ENCODE peak calls at places on chromosomes 3 and 15, in nine cellular contexts. H is A549, P is transverse colon, E is HepG2, C is ovary, S is H1, A is tibial nerve, V is GM12878, K is SK-N-SH. J is an unnamed sample.

GRCh38 chr15:88061452-88061851 is 195.1 kb downstream of the NTRK3 start:
- DNase-seq in H (no peak), P (no peak), E (no peak), C (no peak), S (no peak), A (no peak), V (no peak), K (no peak), J (no peak)

GRCh38 chr15:65986416-65986815 is 117.1 kb downstream of the RAB11A start:
- DNase-seq in H (no peak), P (no peak), E (no peak), C (no peak), S (no peak), A (no peak), V (no peak), K (no peak), J (no peak)

GRCh38 chr3:54366007-54366406 is 243.7 kb downstream of the CACNA2D3 start:
- DNase-seq in H (no peak), P (no peak), E (no peak), C (no peak), S (no peak), A (no peak), V (no peak), K (no peak), J (no peak)

GRCh38 chr3:141913150-141913811 is 36.8 kb downstream of the ATP1B3 start:
- DNase-seq in H (peak; percentile 77), P (peak; percentile 39), E (peak; percentile 62), C (no peak), S (no peak), A (no peak), V (peak; percentile 19), K (peak; percentile 58), J (no peak)

GRCh38 chr15:37984368-37984767 is 49.9 kb downstream of the TMCO5A start:
- DNase-seq in H (no peak), P (no peak), E (no peak), C (no peak), S (no peak), A (no peak), V (no peak), K (no peak), J (no peak)

GRCh38 chr3:68893600-68894239 is 38.6 kb downstream of the TAFA4 start:
- DNase-seq in H (peak; percentile 27), P (no peak), E (peak; percentile 18), C (no peak), S (no peak), A (no peak), V (no peak), K (peak; percentile 10), J (no peak)

GRCh38 chr3:66472313-66473134 is 28.3 kb downstream of the LRIG1 start:
- DNase-seq in H (peak; percentile 31), P (peak; percentile 54), E (no peak), C (no peak), S (no peak), A (no peak), V (peak; percentile 72), K (no peak), J (no peak)

GRCh38 chr3:119322021-119322522 is 27.9 kb downstream of the ARHGAP31 start:
- DNase-seq in H (no peak), P (no peak), E (no peak), C (no peak), S (no peak), A (no peak), V (no peak), K (no peak), J (no peak)

DNA sequence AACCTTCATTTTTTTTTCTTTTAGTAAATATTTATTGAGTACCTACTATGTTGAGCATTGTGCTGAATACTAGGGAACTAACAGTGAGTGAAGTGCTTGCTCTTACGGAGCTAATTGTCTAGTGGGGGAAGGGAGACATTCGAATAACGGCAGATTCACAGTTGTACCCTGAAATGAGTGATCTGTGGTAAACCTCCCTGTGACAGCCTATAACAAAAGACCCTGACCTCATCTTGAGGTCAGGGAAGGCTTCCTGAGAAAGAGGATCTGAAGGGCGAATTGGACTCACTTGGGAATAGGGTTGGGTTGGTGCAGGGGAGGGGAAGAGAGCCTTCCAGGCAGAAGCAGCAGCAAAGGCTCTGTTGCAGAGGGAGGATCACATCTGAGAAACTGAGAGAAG is 13.2 kb downstream of the HPS3 start:
- DNase-seq in H (no peak), P (no peak), E (no peak), C (no peak), S (no peak), A (no peak), V (no peak), K (no peak), J (no peak)
- TF ChIP-seq EP300 in H (no peak), P (no peak), E (no peak), C (no peak), S (no peak), A (no peak), V (no peak), K (no peak), J (no peak)

DNA sequence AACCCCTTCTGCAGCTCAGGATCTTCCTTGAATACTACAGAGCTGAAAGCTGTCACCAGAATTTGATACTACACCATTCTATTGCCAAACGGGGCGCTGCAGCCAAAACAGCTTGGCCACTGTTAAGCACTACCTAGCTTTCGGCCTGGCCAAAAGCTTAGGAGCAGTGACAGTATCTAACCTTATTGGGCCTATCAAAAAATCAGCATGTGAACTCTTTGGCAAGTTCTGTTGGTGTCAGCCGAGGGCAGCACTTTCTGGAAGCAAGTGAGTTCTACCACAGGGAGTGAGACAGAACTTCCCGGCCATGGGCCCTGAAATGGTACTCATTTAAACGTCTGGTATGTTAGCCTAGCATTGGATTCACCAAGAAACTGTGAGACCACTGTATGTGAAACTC is 16.1 kb upstream of the GYG1 start:
- DNase-seq in H (peak; percentile 24), P (no peak), E (no peak), C (peak; percentile 41), S (no peak), A (no peak), V (no peak), K (no peak), J (no peak)
- H3K27ac ChIP-seq in H (no peak overlapping the region), P (no peak overlapping the region), E (no peak overlapping the region), C (peak overlapping the region; percentile 74), S (no peak overlapping the region), A (no peak overlapping the region), V (no peak overlapping the region), K (no peak overlapping the region), J (peak overlapping the region; percentile 68)

GRCh38 chr15:25171111-25171811 is 216.5 kb downstream of the SNRPN start:
- DNase-seq in H (no peak), P (no peak), E (no peak), C (peak; percentile 5), S (peak; percentile 26), A (no peak), V (no peak), K (no peak), J (peak; percentile 51)

GRCh38 chr15:25175033-25175788 is 220.4 kb downstream of the SNRPN start:
- DNase-seq in H (no peak), P (no peak), E (no peak), C (peak; percentile 7), S (no peak), A (no peak), V (no peak), K (peak; percentile 2), J (no peak)

GRCh38 chr15:25171856-25172687 is 217.3 kb downstream of the SNRPN start:
- DNase-seq in H (no peak), P (no peak), E (no peak), C (peak; percentile 2), S (no peak), A (no peak), V (no peak), K (no peak), J (peak; percentile 50)

GRCh38 chr15:25172691-25173090 is 217.9 kb downstream of the SNRPN start:
- DNase-seq in H (no peak), P (no peak), E (no peak), C (no peak), S (no peak), A (no peak), V (no peak), K (no peak), J (peak; percentile 55)

DNA sequence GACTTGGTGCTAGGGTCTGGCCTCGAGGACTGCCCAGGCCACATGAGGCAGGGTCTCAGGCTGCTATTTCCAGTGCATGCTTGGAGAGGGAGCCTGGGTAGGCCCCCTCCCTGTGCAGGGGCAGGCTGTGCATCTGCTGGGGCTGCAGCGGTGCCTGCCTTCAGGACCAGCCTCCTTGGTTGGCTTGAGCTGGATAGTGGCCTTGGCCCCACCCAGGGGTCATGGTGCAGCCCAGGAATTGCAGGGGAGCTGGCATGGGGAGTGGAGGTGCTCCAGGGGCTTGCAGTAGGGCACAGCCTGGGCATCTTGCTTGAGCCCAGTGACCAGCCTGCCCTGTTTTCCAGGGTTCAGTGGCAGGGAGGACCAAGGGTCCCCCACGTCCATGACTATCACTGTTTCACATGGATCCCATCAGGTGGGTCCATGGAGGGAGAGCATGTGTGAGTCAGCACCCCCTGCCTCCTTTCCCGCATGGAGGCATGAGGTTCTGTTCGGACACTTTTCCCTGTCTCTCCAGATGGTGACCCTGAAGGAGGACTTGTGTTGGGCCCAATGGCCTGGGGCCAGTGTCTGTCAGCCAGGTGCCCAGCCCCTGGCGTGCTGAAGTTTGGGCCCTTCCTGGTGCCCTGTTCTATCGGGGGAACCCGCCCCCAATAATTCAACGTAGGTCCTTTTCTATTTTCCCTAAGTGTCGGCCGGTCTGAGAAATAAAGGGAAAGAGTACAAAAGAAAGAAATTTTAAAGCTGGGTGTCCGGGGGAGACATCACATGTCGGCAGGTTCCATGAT is 218.6 kb downstream of the SNRPN start:
- DNase-seq in H (no peak), P (no peak), E (no peak), C (peak; percentile 1), S (peak; percentile 24), A (no peak), V (no peak), K (no peak), J (no peak)
- TF ChIP-seq EP300 in H (no peak), P (no peak), E (no peak), C (no peak), S (no peak), A (no peak), V (no peak), K (no peak), J (no peak)

GRCh38 chr3:170967682-170968081 is 58.8 kb downstream of the SLC2A2 start:
- DNase-seq in H (no peak), P (no peak), E (no peak), C (no peak), S (no peak), A (no peak), V (no peak), K (no peak), J (no peak)

GRCh38 chr3:170962426-170962825 is 54.0 kb upstream of the EIF5A2 start:
- DNase-seq in H (no peak), P (no peak), E (no peak), C (no peak), S (no peak), A (no peak), V (no peak), K (no peak), J (no peak)

GRCh38 chr3:170961616-170962400 is 53.4 kb upstream of the EIF5A2 start:
- DNase-seq in H (peak; percentile 33), P (no peak), E (peak; percentile 76), C (no peak), S (no peak), A (no peak), V (no peak), K (peak; percentile 26), J (no peak)

GRCh38 chr3:170966495-170966894 is 58.1 kb upstream of the EIF5A2 start:
- DNase-seq in H (no peak), P (no peak), E (peak; percentile 29), C (no peak), S (no peak), A (no peak), V (no peak), K (no peak), J (no peak)

DNA sequence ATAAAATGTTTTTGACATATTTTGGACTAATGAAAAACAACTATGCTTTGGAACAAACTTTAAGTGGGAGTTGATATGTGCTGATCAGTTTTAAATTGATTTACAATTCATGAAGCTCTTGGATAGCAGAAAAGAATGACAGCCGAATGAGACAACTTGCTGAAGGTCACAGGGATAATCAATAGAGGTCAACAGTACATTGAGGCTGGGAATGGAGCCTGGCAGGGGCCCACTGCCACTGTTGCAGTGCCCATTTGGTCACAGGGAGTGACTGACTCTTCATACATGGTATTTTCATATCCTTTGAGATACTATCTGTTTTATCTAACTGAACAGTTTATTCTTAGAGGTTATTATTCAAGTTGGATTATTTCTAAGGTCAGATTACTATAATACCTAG is 58.7 kb upstream of the EIF5A2 start:
- DNase-seq in H (no peak), P (no peak), E (no peak), C (no peak), S (no peak), A (no peak), V (no peak), K (no peak), J (no peak)
- H3K27ac ChIP-seq in H (no peak overlapping the region), P (no peak overlapping the region), E (peak overlapping the region; percentile 42), C (no peak overlapping the region), S (no peak overlapping the region), A (no peak overlapping the region), V (no peak overlapping the region), K (no peak overlapping the region), J (no peak overlapping the region)